ENCODE peak calls at places on chromosomes 6 and 20, in nine cellular contexts. I, J, M, X, A, Y, G, W and Q are unnamed samples.

GRCh38 chr6:42367353-42368011 is 84.2 kb downstream of the TRERF1 start:
- DNase-seq in I (no peak), J (no peak), M (no peak), X (peak; percentile 70), A (no peak), Y (peak; percentile 52), G (no peak), W (no peak), Q (no peak)

GRCh38 chr20:14142964-14143627 is 147.8 kb downstream of the MACROD2 start:
- DNase-seq in I (no peak), J (no peak), M (peak; percentile 35), X (no peak), A (peak; percentile 42), Y (no peak), G (no peak), W (no peak), Q (peak; percentile 99)

GRCh38 chr6:100620085-100620484 is 155.4 kb upstream of the SIM1 start:
- DNase-seq in I (no peak), J (no peak), M (peak; percentile 67), X (peak; percentile 49), A (peak; percentile 84), Y (no peak), G (no peak), W (no peak), Q (peak; percentile 69)

GRCh38 chr6:152267967-152268845 is 369.0 kb downstream of the SYNE1 start:
- DNase-seq in I (no peak), J (peak; percentile 17), M (no peak), X (no peak), A (no peak), Y (no peak), G (no peak), W (no peak), Q (peak; percentile 16)

GRCh38 chr6:95203153-95203754 is 374.1 kb upstream of the MANEA start:
- DNase-seq in I (no peak), J (no peak), M (peak; percentile 4), X (peak; percentile 2), A (peak; percentile 19), Y (peak; percentile 4), G (no peak), W (no peak), Q (peak; percentile 45)

GRCh38 chr6:155587817-155588216 is 132.2 kb upstream of the NOX3 start:
- DNase-seq in I (no peak), J (no peak), M (no peak), X (no peak), A (no peak), Y (no peak), G (no peak), W (no peak), Q (no peak)

GRCh38 chr6:130840050-130840449 is 12.8 kb downstream of the SMLR1 start:
- DNase-seq in I (no peak), J (no peak), M (no peak), X (no peak), A (no peak), Y (no peak), G (no peak), W (no peak), Q (no peak)

GRCh38 chr6:166877906-166878305 is 78.4 kb downstream of the RNASET2 start:
- DNase-seq in I (no peak), J (no peak), M (no peak), X (no peak), A (peak; percentile 49), Y (no peak), G (no peak), W (no peak), Q (no peak)

GRCh38 chr20:40720826-40721225 is 31.8 kb upstream of the MAFB start:
- DNase-seq in I (no peak), J (no peak), M (no peak), X (peak; percentile 14), A (no peak), Y (no peak), G (no peak), W (no peak), Q (no peak)

GRCh38 chr6:170056329-170056728 is 234.5 kb downstream of the DLL1 start:
- DNase-seq in I (no peak), J (no peak), M (no peak), X (no peak), A (no peak), Y (no peak), G (no peak), W (no peak), Q (no peak)

GRCh38 chr20:8424010-8424409 is 291.9 kb downstream of the PLCB1 start:
- DNase-seq in I (no peak), J (no peak), M (peak; percentile 10), X (peak; percentile 7), A (no peak), Y (no peak), G (no peak), W (no peak), Q (peak; percentile 96)

GRCh38 chr20:63756648-63756991 is 17.0 kb downstream of the SLC2A4RG start:
- DNase-seq in I (no peak), J (no peak), M (no peak), X (peak; percentile 73), A (no peak), Y (no peak), G (no peak), W (no peak), Q (no peak)

GRCh38 chr6:21527731-21528130 is 65.8 kb upstream of the SOX4 start:
- DNase-seq in I (no peak), J (no peak), M (no peak), X (no peak), A (no peak), Y (no peak), G (no peak), W (no peak), Q (no peak)

GRCh38 chr6:168127384-168127868 is 48.4 kb upstream of the FRMD1 start:
- DNase-seq in I (no peak), J (no peak), M (no peak), X (no peak), A (no peak), Y (no peak), G (no peak), W (no peak), Q (no peak)

GRCh38 chr6:2029952-2030351 is 215.5 kb downstream of the GMDS start:
- DNase-seq in I (no peak), J (no peak), M (no peak), X (no peak), A (no peak), Y (no peak), G (no peak), W (no peak), Q (peak; percentile 32)

GRCh38 chr6:70281923-70282902 is 20.7 kb downstream of the COL9A1 start:
- DNase-seq in I (no peak), J (no peak), M (no peak), X (no peak), A (no peak), Y (no peak), G (no peak), W (peak; percentile 50), Q (no peak)

GRCh38 chr6:154414021-154414813 is 57.6 kb upstream of the IPCEF1 start:
- DNase-seq in I (no peak), J (peak; percentile 34), M (peak; percentile 43), X (peak; percentile 95), A (peak; percentile 5), Y (no peak), G (no peak), W (no peak), Q (peak; percentile 67)

GRCh38 chr20:17843246-17844132 is 125.1 kb downstream of the SNX5 start:
- DNase-seq in I (no peak), J (peak; percentile 74), M (peak; percentile 84), X (peak; percentile 74), A (peak; percentile 97), Y (no peak), G (no peak), W (no peak), Q (peak; percentile 83)

GRCh38 chr6:17418281-17419188 is 25.1 kb downstream of the CAP2 start:
- DNase-seq in I (no peak), J (peak; percentile 41), M (peak; percentile 72), X (no peak), A (peak; percentile 6), Y (no peak), G (no peak), W (no peak), Q (peak; percentile 61)